ENCODE peak calls at places on chromosomes 6 and 20, in seven cellular contexts. Z is HL-60, Y is neural progenitor cell, U is HCT116, B is cardiac fibroblast, X is lower lobe of right lung, P is pancreas. A is an unnamed sample.

GRCh38 chr20:9506964-9507369 is 7.4 kb upstream of the LAMP5 start:
- DNase-seq in U (no peak), Y (peak; percentile 46), B (no peak), P (no peak), X (no peak), Z (no peak), A (no peak)

GRCh38 chr20:48461351-48461750 is 366.4 kb downstream of the PREX1 start:
- DNase-seq in Z (no peak), U (no peak), Y (no peak), X (no peak), P (no peak), B (no peak), A (no peak)

GRCh38 chr20:50561379-50562078 is 51.3 kb downstream of the PTPN1 start:
- DNase-seq in U (peak; percentile 95), B (peak; percentile 93), P (no peak), X (no peak), Z (no peak), Y (no peak), A (peak; percentile 93)

GRCh38 chr6:168369776-168370175 is 50.2 kb upstream of the DACT2 start:
- DNase-seq in X (no peak), Z (no peak), U (no peak), P (no peak), B (no peak), Y (no peak), A (no peak)

GRCh38 chr20:41318271-41318649 is 729 bp upstream of the ZHX3 start:
- DNase-seq in P (no peak), Z (no peak), X (no peak), Y (no peak), B (no peak), U (no peak), A (peak; percentile 29)

GRCh38 chr6:138923561-138923960 is 64.5 kb downstream of the REPS1 start:
- DNase-seq in B (no peak), U (no peak), Y (no peak), Z (no peak), P (no peak), X (no peak), A (no peak)

GRCh38 chr6:42321976-42322375 is 104.3 kb upstream of the MRPS10 start:
- DNase-seq in X (no peak), Y (no peak), U (no peak), Z (no peak), P (no peak), B (no peak), A (no peak)

GRCh38 chr20:3316131-3316530 is 77.1 kb upstream of the SLC4A11 start:
- DNase-seq in Z (peak; percentile 30), U (no peak), Y (no peak), P (no peak), X (peak; percentile 52), B (no peak), A (no peak)

GRCh38 chr6:152432758-152433157 is 204.4 kb downstream of the SYNE1 start:
- DNase-seq in P (no peak), X (no peak), U (no peak), B (no peak), Y (no peak), Z (no peak), A (no peak)

GRCh38 chr6:41009669-41010068 is 29.4 kb downstream of the UNC5CL start:
- DNase-seq in B (no peak), Z (no peak), U (no peak), P (no peak), X (no peak), Y (no peak), A (no peak)

GRCh38 chr20:37239026-37239451 is 22.6 kb downstream of the GHRH start:
- DNase-seq in B (peak; percentile 7), P (no peak), Z (no peak), X (no peak), U (no peak), Y (no peak), A (no peak)

GRCh38 chr20:373171-373890 is 7.2 kb upstream of the TRIB3 start:
- DNase-seq in Z (peak; percentile 82), U (peak; percentile 73), Y (no peak), X (peak; percentile 67), P (no peak), B (peak; percentile 92), A (peak; percentile 89)

GRCh38 chr20:59157961-59158541 is 5.6 kb upstream of the ZNF831 start:
- DNase-seq in B (no peak), X (no peak), Y (peak; percentile 11), U (no peak), Z (no peak), P (no peak), A (no peak)

GRCh38 chr20:21089421-21089820 is 16.7 kb downstream of the LINC00237 start:
- DNase-seq in Y (no peak), B (no peak), P (no peak), U (no peak), Z (no peak), X (no peak), A (no peak)

GRCh38 chr20:52748235-52748950 is 223.8 kb upstream of the TSHZ2 start:
- DNase-seq in X (no peak), P (no peak), B (peak; percentile 63), Y (no peak), U (no peak), Z (no peak), A (no peak)

GRCh38 chr20:990293-990959 is 11.7 kb downstream of the RSPO4 start:
- DNase-seq in Z (no peak), U (no peak), X (peak; percentile 20), B (no peak), Y (no peak), P (no peak), A (no peak)

GRCh38 chr20:24746351-24746685 is 202.8 kb upstream of the CST7 start:
- DNase-seq in U (peak; percentile 48), P (peak; percentile 73), Z (no peak), Y (no peak), B (no peak), X (peak; percentile 69), A (peak; percentile 98)

GRCh38 chr20:50276119-50277063 is 85.8 kb downstream of the CEBPB start:
- DNase-seq in Z (peak; percentile 89), Y (no peak), P (no peak), X (peak; percentile 78), B (no peak), U (no peak), A (no peak)

GRCh38 chr20:6485376-6485775 is 282.1 kb upstream of the BMP2 start:
- DNase-seq in U (no peak), Y (no peak), X (no peak), B (no peak), P (no peak), Z (no peak), A (no peak)

GRCh38 chr20:54598351-54598750 is 123.0 kb downstream of the DOK5 start:
- DNase-seq in Z (no peak), P (no peak), U (no peak), B (no peak), Y (no peak), X (no peak), A (no peak)

GRCh38 chr6:88089708-88090107 is 42.1 kb downstream of the SPACA1 start:
- DNase-seq in X (no peak), U (no peak), P (no peak), Z (no peak), Y (no peak), B (no peak), A (no peak)

GRCh38 chr20:35269055-35269781 is 8.7 kb downstream of the MMP24OS start:
- DNase-seq in P (peak; percentile 65), Z (peak; percentile 56), Y (peak; percentile 89), X (peak; percentile 68), U (no peak), B (peak; percentile 70), A (peak; percentile 63)

GRCh38 chr6:169487579-169488205 is 214.1 kb downstream of the WDR27 start:
- DNase-seq in P (no peak), U (no peak), B (peak; percentile 36), Z (no peak), Y (no peak), X (no peak), A (no peak)
- TF ChIP-seq CTCF in P (no peak), U (no peak), B (no peak), Z (no peak), Y (peak; percentile 27), X (peak; percentile 12), A (peak; percentile 7)

GRCh38 chr6:166621114-166621540 is 5.9 kb downstream of the RPS6KA2 start:
- DNase-seq in B (no peak), Y (no peak), U (no peak), P (no peak), Z (no peak), X (no peak), A (peak; percentile 33)
- H3K4me3 ChIP-seq in B (peak overlapping the region; percentile 4), Y (no peak overlapping the region), U (no peak overlapping the region), P (no peak overlapping the region), Z (no peak overlapping the region), X (no peak overlapping the region), A (no peak overlapping the region)

GRCh38 chr6:16430661-16431089 is 192.3 kb downstream of the GMPR start:
- DNase-seq in P (no peak), Z (no peak), B (peak; percentile 69), Y (no peak), U (no peak), X (no peak), A (no peak)

GRCh38 chr6:16429669-16430068 is 191.3 kb downstream of the GMPR start:
- DNase-seq in Y (no peak), P (no peak), U (no peak), B (no peak), X (no peak), Z (no peak), A (no peak)

GRCh38 chr6:16421462-16421960 is 183.1 kb downstream of the GMPR start:
- DNase-seq in X (no peak), P (no peak), U (no peak), B (no peak), Z (no peak), Y (no peak), A (no peak)

GRCh38 chr6:16427124-16427523 is 188.7 kb downstream of the GMPR start:
- DNase-seq in B (no peak), P (no peak), U (no peak), X (no peak), Z (no peak), Y (no peak), A (no peak)

GRCh38 chr6:16426241-16426640 is 187.9 kb downstream of the GMPR start:
- DNase-seq in P (no peak), Y (no peak), U (no peak), B (no peak), Z (no peak), X (no peak), A (no peak)
- TF ChIP-seq CTCF in P (no peak), Y (no peak), U (no peak), B (no peak), Z (no peak), X (no peak), A (no peak)

GRCh38 chr6:159715605-159716004 is 11.7 kb upstream of the WTAP start:
- DNase-seq in X (no peak), B (no peak), Y (no peak), Z (no peak), P (no peak), U (no peak), A (no peak)

GRCh38 chr6:159715168-159715567 is 12.1 kb upstream of the WTAP start:
- DNase-seq in X (no peak), P (no peak), U (no peak), B (no peak), Z (peak; percentile 58), Y (no peak), A (no peak)

GRCh38 chr6:159714404-159714803 is 12.9 kb upstream of the WTAP start:
- DNase-seq in U (no peak), X (no peak), P (no peak), B (no peak), Z (no peak), Y (no peak), A (no peak)

GRCh38 chr6:159718634-159719033 is 8.7 kb upstream of the WTAP start:
- DNase-seq in X (no peak), Y (no peak), B (no peak), P (no peak), Z (no peak), U (no peak), A (no peak)

GRCh38 chr6:159716247-159717086 is 10.8 kb upstream of the WTAP start:
- DNase-seq in Y (no peak), B (peak; percentile 97), Z (peak; percentile 67), U (no peak), X (no peak), P (no peak), A (peak; percentile 96)
- H3K4me3 ChIP-seq in Y (no peak overlapping the region), B (peak overlapping the region; percentile 19), Z (no peak overlapping the region), U (no peak overlapping the region), X (peak overlapping the region; percentile 18), P (no peak overlapping the region), A (no peak overlapping the region)